ENCODE peak calls at places on chromosomes 11 and 22, in four cellular contexts. F, I, A and G are unnamed samples.

GRCh38 chr11:35363246-35364100 is 55.9 kb downstream of the SLC1A2 start:
- DNase-seq in F (no peak), I (no peak), A (no peak), G (no peak)

GRCh38 chr11:57244911-57245310 is 7.9 kb upstream of the APLNR start:
- DNase-seq in F (no peak), I (no peak), A (no peak), G (no peak)

GRCh38 chr11:61955031-61955415 is 4.9 kb downstream of the BEST1 start:
- DNase-seq in F (peak; percentile 74), I (peak; percentile 95), A (no peak), G (peak; percentile 49)

GRCh38 chr22:27876684-27877083 is 42.4 kb downstream of the PITPNB start:
- DNase-seq in F (peak; percentile 34), I (peak; percentile 44), A (no peak), G (peak; percentile 51)

GRCh38 chr22:39010946-39011625 is 3.0 kb upstream of the APOBEC3C start:
- DNase-seq in F (no peak), I (no peak), A (no peak), G (no peak)

GRCh38 chr11:10302294-10302743 is 2.6 kb upstream of the ADM start:
- DNase-seq in F (peak; percentile 28), I (peak; percentile 69), A (peak; percentile 83), G (no peak)

GRCh38 chr11:11810764-11811726 is 30.7 kb upstream of the USP47 start:
- DNase-seq in F (no peak), I (no peak), A (no peak), G (no peak)

GRCh38 chr22:24181088-24181995 is at the start of gene SUSD2:
- DNase-seq in F (peak; percentile 59), I (peak; percentile 31), A (peak; percentile 60), G (no peak)

GRCh38 chr11:126561327-126561893 is 205.9 kb downstream of the ST3GAL4 start:
- DNase-seq in F (peak; percentile 92), I (peak; percentile 42), A (no peak), G (peak; percentile 53)

GRCh38 chr11:40388097-40388818 is 1071.2 kb downstream of the LRRC4C start:
- DNase-seq in F (no peak), I (peak; percentile 35), A (no peak), G (no peak)

GRCh38 chr22:23144926-23145906 is at the start of gene RAB36:
- DNase-seq in F (peak; percentile 100), I (peak; percentile 96), A (peak; percentile 96), G (peak; percentile 100)

GRCh38 chr22:38050720-38051119 is 6.5 kb upstream of the PICK1 start:
- DNase-seq in F (no peak), I (no peak), A (no peak), G (no peak)

GRCh38 chr11:134398079-134398444 is 14.0 kb downstream of the B3GAT1 start:
- DNase-seq in F (no peak), I (no peak), A (peak; percentile 83), G (no peak)

GRCh38 chr11:113006916-113007445 is 45.8 kb downstream of the NCAM1 start:
- DNase-seq in F (peak; percentile 62), I (no peak), A (no peak), G (no peak)

GRCh38 chr11:83403990-83404389 is 117.8 kb upstream of the CCDC90B start:
- DNase-seq in F (no peak), I (no peak), A (no peak), G (no peak)

GRCh38 chr11:23991140-23991539 is 505.7 kb upstream of the LUZP2 start:
- DNase-seq in F (no peak), I (no peak), A (no peak), G (peak; percentile 33)

GRCh38 chr11:69923641-69924307 is 104.6 kb upstream of the FGF3 start:
- DNase-seq in F (no peak), I (no peak), A (no peak), G (no peak)

GRCh38 chr11:33319965-33320813 is 63.0 kb downstream of the HIPK3 start:
- DNase-seq in F (no peak), I (no peak), A (no peak), G (no peak)

GRCh38 chr11:73977856-73978519 is 4.7 kb downstream of the UCP2 start:
- DNase-seq in F (no peak), I (no peak), A (no peak), G (no peak)
- H3K36me3 ChIP-seq in F (peaks cover 4% of the 10 kb centered on the region), I (no peaks in the 10 kb centered on the region), A (peaks cover 51% of the 10 kb centered on the region), G (no peaks in the 10 kb centered on the region)

GRCh38 chr11:67492801-67493547 is 10.1 kb downstream of the AIP start:
- DNase-seq in F (no peak), I (no peak), A (no peak), G (no peak)
- H3K36me3 ChIP-seq in F (no peaks in the 10 kb centered on the region), I (peaks cover 30% of the 10 kb centered on the region), A (peaks cover 96% of the 10 kb centered on the region), G (peaks cover 73% of the 10 kb centered on the region)

DNA sequence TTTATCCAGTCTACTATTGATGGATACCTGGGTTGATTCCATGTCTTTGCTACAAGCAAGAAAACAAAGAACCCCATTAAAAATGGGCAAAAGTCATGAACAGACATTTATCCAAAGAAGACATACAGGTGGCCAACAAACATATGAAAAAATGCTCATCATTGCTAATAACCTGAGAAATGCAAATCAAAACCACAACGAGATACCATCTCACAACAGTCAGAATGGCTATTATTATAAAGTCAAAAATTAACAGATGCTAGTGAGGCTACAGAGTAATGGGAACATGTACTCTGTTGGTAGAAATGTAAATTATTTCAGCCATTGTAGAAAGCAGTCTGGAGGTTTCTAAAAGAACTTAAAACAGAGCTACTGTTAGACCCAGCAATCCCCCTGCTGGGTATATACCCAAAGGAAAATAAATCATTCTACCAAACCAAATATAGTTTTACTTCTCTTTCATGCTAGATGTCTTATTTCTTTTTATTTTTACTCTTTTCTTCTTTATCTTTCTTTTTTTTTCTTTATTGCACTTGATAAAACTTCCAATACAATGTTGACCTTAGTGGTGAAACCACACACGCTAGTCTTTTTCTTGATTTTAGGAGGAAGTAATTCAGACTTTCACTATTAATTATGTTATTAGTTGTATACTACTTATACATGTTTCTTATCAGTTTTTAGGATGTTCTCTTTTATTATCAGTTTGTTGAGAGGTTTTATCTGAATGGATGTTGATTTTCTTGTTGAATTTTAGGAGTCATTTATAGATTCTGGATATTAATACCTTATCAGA is 14.3 kb downstream of the TRIM22 start:
- DNase-seq in F (no peak), I (no peak), A (no peak), G (no peak)
- H3K36me3 ChIP-seq in F (peaks cover 3% of the 10 kb centered on the region), I (peaks cover 93% of the 10 kb centered on the region), A (peaks cover 74% of the 10 kb centered on the region), G (peaks cover 11% of the 10 kb centered on the region)

DNA sequence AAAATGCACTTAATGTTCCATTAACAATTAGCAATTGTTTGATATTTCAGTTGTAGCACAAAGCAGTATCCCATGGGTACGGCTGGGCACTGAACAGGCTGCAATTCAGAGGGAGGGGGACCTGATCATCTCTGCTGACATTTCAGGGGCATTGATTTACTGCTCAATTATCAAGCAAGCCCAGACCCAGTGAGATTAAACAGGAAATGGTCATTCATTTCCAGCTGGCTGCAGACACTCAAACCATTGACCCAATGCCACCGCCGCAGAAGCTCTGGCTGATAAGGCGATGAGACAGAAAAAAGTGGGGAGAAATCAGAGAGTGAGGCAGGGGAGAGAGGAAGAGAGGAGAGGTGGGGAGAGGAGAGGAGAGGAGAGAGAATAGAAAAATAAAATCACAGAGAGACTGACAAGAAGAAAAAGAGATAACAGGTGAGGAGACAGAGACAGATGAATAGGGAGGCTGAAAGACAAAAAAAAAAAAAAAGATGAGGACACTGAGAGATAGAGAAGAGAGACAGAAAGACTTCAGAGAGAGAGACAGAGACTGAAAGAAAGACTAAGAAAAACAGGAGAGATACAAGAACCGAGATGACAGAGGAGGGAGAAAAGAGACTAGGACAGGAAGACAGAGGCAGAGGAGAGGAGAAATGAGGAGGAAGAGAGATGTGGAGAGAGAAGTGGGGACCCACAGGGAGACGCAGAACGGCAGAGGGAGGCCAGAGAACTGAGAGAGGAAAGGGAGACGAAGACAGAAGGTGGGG is 962 bp downstream of the GPR83 start:
- DNase-seq in F (no peak), I (no peak), A (no peak), G (no peak)
- H3K36me3 ChIP-seq in F (no peaks in the 10 kb centered on the region), I (no peaks in the 10 kb centered on the region), A (no peaks in the 10 kb centered on the region), G (no peaks in the 10 kb centered on the region)

DNA sequence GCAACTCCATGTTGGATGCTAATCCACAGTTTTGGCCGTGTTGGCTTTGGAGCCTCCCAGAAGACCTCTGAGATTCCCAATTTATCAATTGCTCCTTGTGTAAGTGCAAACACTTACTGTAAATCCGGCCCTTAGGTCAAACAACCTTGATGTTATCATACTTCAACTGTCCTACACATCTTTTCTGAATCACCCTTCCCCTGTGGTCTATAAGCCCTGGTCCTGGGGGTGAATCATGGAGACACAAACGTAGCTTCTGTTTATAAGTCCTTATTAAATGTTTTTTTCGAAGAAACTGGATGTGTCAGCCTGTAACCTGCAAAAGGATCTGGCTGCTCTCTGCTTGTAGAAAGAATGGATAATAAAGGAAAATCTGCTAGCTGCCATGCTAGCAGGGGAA is 1.7 kb upstream of the IL10RA start:
- DNase-seq in F (no peak), I (peak; percentile 44), A (no peak), G (no peak)
- H3K36me3 ChIP-seq in F (no peaks in the 10 kb centered on the region), I (no peaks in the 10 kb centered on the region), A (no peaks in the 10 kb centered on the region), G (no peaks in the 10 kb centered on the region)

GRCh38 chr22:31260474-31260856 is 31.8 kb downstream of the PIK3IP1 start:
- DNase-seq in F (no peak), I (no peak), A (no peak), G (no peak)
- H3K36me3 ChIP-seq in F (no peaks in the 10 kb centered on the region), I (peaks cover 54% of the 10 kb centered on the region), A (peaks cover 65% of the 10 kb centered on the region), G (peaks cover 36% of the 10 kb centered on the region)

GRCh38 chr11:124294697-124295096 is 19.1 kb downstream of the OR8D1 start:
- DNase-seq in F (no peak), I (no peak), A (no peak), G (no peak)
- H3K36me3 ChIP-seq in F (no peaks in the 10 kb centered on the region), I (no peaks in the 10 kb centered on the region), A (no peaks in the 10 kb centered on the region), G (no peaks in the 10 kb centered on the region)

GRCh38 chr22:42623301-42623751 is 8.6 kb upstream of the POLDIP3 start:
- DNase-seq in F (no peak), I (no peak), A (peak; percentile 78), G (no peak)
- H3K36me3 ChIP-seq in F (no peaks in the 10 kb centered on the region), I (peaks cover 72% of the 10 kb centered on the region), A (peaks cover 86% of the 10 kb centered on the region), G (peaks cover 58% of the 10 kb centered on the region)

GRCh38 chr11:121540627-121541026 is 87.9 kb upstream of the SORL1-AS1 start:
- DNase-seq in F (no peak), I (peak; percentile 1), A (no peak), G (no peak)
- H3K36me3 ChIP-seq in F (peaks cover 8% of the 10 kb centered on the region), I (no peaks in the 10 kb centered on the region), A (peaks cover 22% of the 10 kb centered on the region), G (no peaks in the 10 kb centered on the region)